ENCODE peak calls at places on chromosome 2, in eight cellular contexts. One of them, this sample, is unnamed.
A peak's percentile ranks its signal among the peaks of the same experiment; 100 is the strongest.

GRCh38 chr2:231467016-231467545 is 2.8 kb upstream of the NCL start:
- DNase-seq in fibroblast of pulmonary artery: no peak
- DNase-seq in psoas muscle: no peak
- DNase-seq in heart left ventricle: peak; percentile 15
- DNase-seq in IMR-90: no peak
- DNase-seq in neural progenitor cell: no peak
- DNase-seq in lower lobe of right lung: no peak
- DNase-seq in cardiac fibroblast: no peak
- DNase-seq in this sample: no peak

GRCh38 chr2:51013060-51013746 is 18.7 kb downstream of the NRXN1 start:
- DNase-seq in psoas muscle: no peak
- DNase-seq in IMR-90: peak; percentile 12
- DNase-seq in fibroblast of pulmonary artery: no peak
- DNase-seq in cardiac fibroblast: no peak
- DNase-seq in neural progenitor cell: peak; percentile 33
- DNase-seq in heart left ventricle: no peak
- DNase-seq in lower lobe of right lung: peak; percentile 62
- DNase-seq in this sample: no peak

GRCh38 chr2:162297925-162298552 is 20.4 kb downstream of the IFIH1 start:
- DNase-seq in IMR-90: peak; percentile 81
- DNase-seq in heart left ventricle: no peak
- DNase-seq in psoas muscle: no peak
- DNase-seq in neural progenitor cell: peak; percentile 81
- DNase-seq in cardiac fibroblast: peak; percentile 89
- DNase-seq in fibroblast of pulmonary artery: peak; percentile 89
- DNase-seq in lower lobe of right lung: no peak
- DNase-seq in this sample: peak; percentile 84

GRCh38 chr2:100262555-100263320 is 59.6 kb downstream of the LONRF2 start:
- DNase-seq in heart left ventricle: peak; percentile 61
- DNase-seq in neural progenitor cell: peak; percentile 68
- DNase-seq in psoas muscle: peak; percentile 77
- DNase-seq in cardiac fibroblast: peak; percentile 71
- DNase-seq in lower lobe of right lung: peak; percentile 76
- DNase-seq in fibroblast of pulmonary artery: peak; percentile 74
- DNase-seq in IMR-90: peak; percentile 56
- DNase-seq in this sample: peak; percentile 58

GRCh38 chr2:134583462-134583861 is 135.3 kb downstream of the TMEM163 start:
- DNase-seq in lower lobe of right lung: no peak
- DNase-seq in IMR-90: no peak
- DNase-seq in neural progenitor cell: no peak
- DNase-seq in fibroblast of pulmonary artery: no peak
- DNase-seq in cardiac fibroblast: no peak
- DNase-seq in psoas muscle: no peak
- DNase-seq in heart left ventricle: no peak
- DNase-seq in this sample: no peak

GRCh38 chr2:150663143-150663542 is 175.7 kb upstream of the RND3 start:
- DNase-seq in neural progenitor cell: no peak
- DNase-seq in heart left ventricle: no peak
- DNase-seq in lower lobe of right lung: no peak
- DNase-seq in IMR-90: peak; percentile 90
- DNase-seq in psoas muscle: no peak
- DNase-seq in cardiac fibroblast: peak; percentile 95
- DNase-seq in fibroblast of pulmonary artery: peak; percentile 91
- DNase-seq in this sample: peak; percentile 92

GRCh38 chr2:144567745-144568144 is 47.8 kb upstream of the ZEB2 start:
- DNase-seq in fibroblast of pulmonary artery: no peak
- DNase-seq in lower lobe of right lung: no peak
- DNase-seq in cardiac fibroblast: no peak
- DNase-seq in IMR-90: no peak
- DNase-seq in heart left ventricle: no peak
- DNase-seq in psoas muscle: no peak
- DNase-seq in neural progenitor cell: peak; percentile 45
- DNase-seq in this sample: no peak

GRCh38 chr2:130261970-130262760 is 63.9 kb upstream of the TUBA3E start:
- DNase-seq in IMR-90: peak; percentile 6
- DNase-seq in fibroblast of pulmonary artery: peak; percentile 10
- DNase-seq in cardiac fibroblast: peak; percentile 14
- DNase-seq in lower lobe of right lung: no peak
- DNase-seq in heart left ventricle: no peak
- DNase-seq in neural progenitor cell: no peak
- DNase-seq in psoas muscle: no peak
- DNase-seq in this sample: no peak

GRCh38 chr2:43798300-43798699 is 24.5 kb downstream of the DYNC2LI1 start:
- DNase-seq in neural progenitor cell: no peak
- DNase-seq in psoas muscle: no peak
- DNase-seq in lower lobe of right lung: no peak
- DNase-seq in fibroblast of pulmonary artery: no peak
- DNase-seq in cardiac fibroblast: peak; percentile 7
- DNase-seq in IMR-90: no peak
- DNase-seq in heart left ventricle: no peak
- DNase-seq in this sample: no peak

GRCh38 chr2:122491011-122491410 is 735.6 kb downstream of the TSN start:
- DNase-seq in fibroblast of pulmonary artery: peak; percentile 10
- DNase-seq in lower lobe of right lung: no peak
- DNase-seq in heart left ventricle: no peak
- DNase-seq in cardiac fibroblast: peak; percentile 11
- DNase-seq in IMR-90: no peak
- DNase-seq in neural progenitor cell: no peak
- DNase-seq in psoas muscle: no peak
- DNase-seq in this sample: no peak

GRCh38 chr2:18855027-18855426 is 265.7 kb upstream of the NT5C1B start:
- DNase-seq in cardiac fibroblast: peak; percentile 33
- DNase-seq in psoas muscle: no peak
- DNase-seq in fibroblast of pulmonary artery: peak; percentile 38
- DNase-seq in neural progenitor cell: no peak
- DNase-seq in heart left ventricle: no peak
- DNase-seq in IMR-90: peak; percentile 22
- DNase-seq in lower lobe of right lung: no peak
- DNase-seq in this sample: peak; percentile 42
- TF ChIP-seq CTCF in cardiac fibroblast: peak; percentile 58
- TF ChIP-seq CTCF in psoas muscle: no peak
- TF ChIP-seq CTCF in fibroblast of pulmonary artery: peak; percentile 61
- TF ChIP-seq CTCF in neural progenitor cell: peak; percentile 54
- TF ChIP-seq CTCF in heart left ventricle: peak; percentile 7
- TF ChIP-seq CTCF in IMR-90: peak; percentile 44
- TF ChIP-seq CTCF in lower lobe of right lung: peak; percentile 19
- TF ChIP-seq CTCF in this sample: peak; percentile 69

GRCh38 chr2:237857791-237858190 is 1.6 kb upstream of the RAMP1 start:
- DNase-seq in IMR-90: no peak
- DNase-seq in neural progenitor cell: no peak
- DNase-seq in lower lobe of right lung: no peak
- DNase-seq in psoas muscle: no peak
- DNase-seq in fibroblast of pulmonary artery: no peak
- DNase-seq in cardiac fibroblast: no peak
- DNase-seq in heart left ventricle: no peak
- DNase-seq in this sample: no peak

GRCh38 chr2:237859082-237859433 is 365 bp upstream of the RAMP1 start:
- DNase-seq in IMR-90: no peak
- DNase-seq in cardiac fibroblast: no peak
- DNase-seq in heart left ventricle: no peak
- DNase-seq in lower lobe of right lung: no peak
- DNase-seq in fibroblast of pulmonary artery: no peak
- DNase-seq in neural progenitor cell: no peak
- DNase-seq in psoas muscle: no peak
- DNase-seq in this sample: no peak

GRCh38 chr2:237860273-237860935 is 981 bp downstream of the RAMP1 start:
- DNase-seq in IMR-90: no peak
- DNase-seq in lower lobe of right lung: no peak
- DNase-seq in psoas muscle: no peak
- DNase-seq in heart left ventricle: no peak
- DNase-seq in cardiac fibroblast: no peak
- DNase-seq in fibroblast of pulmonary artery: no peak
- DNase-seq in neural progenitor cell: no peak
- DNase-seq in this sample: no peak

GRCh38 chr2:237858294-237859081 is 935 bp upstream of the RAMP1 start:
- DNase-seq in IMR-90: peak; percentile 91
- DNase-seq in cardiac fibroblast: peak; percentile 92
- DNase-seq in lower lobe of right lung: no peak
- DNase-seq in heart left ventricle: peak; percentile 80
- DNase-seq in neural progenitor cell: peak; percentile 86
- DNase-seq in fibroblast of pulmonary artery: peak; percentile 91
- DNase-seq in psoas muscle: peak; percentile 80
- DNase-seq in this sample: peak; percentile 87

DNA sequence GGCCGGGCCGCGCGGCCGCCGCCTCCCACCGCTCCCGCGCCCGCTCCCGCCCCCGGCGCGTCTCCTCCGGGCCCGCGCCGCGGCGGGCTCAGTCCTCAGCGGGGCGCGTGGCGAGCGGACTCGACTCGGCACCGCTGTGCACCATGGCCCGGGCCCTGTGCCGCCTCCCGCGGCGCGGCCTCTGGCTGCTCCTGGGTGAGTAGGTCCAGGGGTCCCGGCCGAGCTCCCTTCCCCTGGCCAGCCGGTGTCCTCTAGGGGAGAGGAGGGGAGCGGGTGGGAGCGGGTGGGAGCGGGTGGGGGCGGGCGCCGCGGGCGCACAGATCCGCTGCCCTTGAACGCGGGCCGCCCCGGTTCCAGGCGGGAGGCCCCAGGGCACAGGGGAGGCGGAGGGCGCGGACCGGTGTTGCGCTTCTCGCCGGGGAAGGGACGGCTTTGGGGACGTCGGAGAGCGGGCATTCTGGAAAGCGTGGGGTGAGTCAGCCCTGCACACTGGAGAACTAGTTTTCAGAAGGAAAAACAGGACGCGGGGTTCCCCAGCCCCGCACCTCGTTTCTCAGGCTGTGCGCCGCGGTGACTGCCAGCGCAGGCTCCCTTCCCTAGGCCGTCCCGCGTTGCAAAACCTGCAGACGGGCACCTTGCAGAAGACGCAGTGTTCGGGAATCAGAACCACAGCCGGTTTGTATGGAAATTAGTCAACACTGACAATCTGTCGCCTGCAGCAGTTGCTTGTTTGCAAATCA is at the start of gene RAMP1:
- DNase-seq in cardiac fibroblast: peak; percentile 32
- DNase-seq in neural progenitor cell: peak; percentile 45
- DNase-seq in fibroblast of pulmonary artery: no peak
- DNase-seq in heart left ventricle: no peak
- DNase-seq in IMR-90: peak; percentile 17
- DNase-seq in psoas muscle: no peak
- DNase-seq in lower lobe of right lung: no peak
- DNase-seq in this sample: no peak
- H3K4me3 ChIP-seq in cardiac fibroblast: peak within 1 kb of the TSS; percentile 39
- H3K4me3 ChIP-seq in neural progenitor cell: peak within 1 kb of the TSS; percentile 45
- H3K4me3 ChIP-seq in fibroblast of pulmonary artery: peak within 1 kb of the TSS; percentile 53
- H3K4me3 ChIP-seq in heart left ventricle: peak within 1 kb of the TSS; percentile 52
- H3K4me3 ChIP-seq in IMR-90: peak within 1 kb of the TSS; percentile 42
- H3K4me3 ChIP-seq in psoas muscle: peak within 1 kb of the TSS; percentile 83
- H3K4me3 ChIP-seq in lower lobe of right lung: peak within 1 kb of the TSS; percentile 50
- H3K4me3 ChIP-seq in this sample: peak within 1 kb of the TSS; percentile 34

GRCh38 chr2:120949027-120949956 is 213.6 kb downstream of the GLI2 start:
- DNase-seq in fibroblast of pulmonary artery: no peak
- DNase-seq in psoas muscle: no peak
- DNase-seq in lower lobe of right lung: no peak
- DNase-seq in heart left ventricle: no peak
- DNase-seq in neural progenitor cell: no peak
- DNase-seq in IMR-90: no peak
- DNase-seq in cardiac fibroblast: no peak
- DNase-seq in this sample: no peak
- TF ChIP-seq CTCF in fibroblast of pulmonary artery: peak; percentile 34
- TF ChIP-seq CTCF in psoas muscle: peak; percentile 28
- TF ChIP-seq CTCF in lower lobe of right lung: no peak
- TF ChIP-seq CTCF in heart left ventricle: peak; percentile 25
- TF ChIP-seq CTCF in neural progenitor cell: peak; percentile 18
- TF ChIP-seq CTCF in IMR-90: peak; percentile 21
- TF ChIP-seq CTCF in cardiac fibroblast: peak; percentile 30
- TF ChIP-seq CTCF in this sample: peak; percentile 24

DNA sequence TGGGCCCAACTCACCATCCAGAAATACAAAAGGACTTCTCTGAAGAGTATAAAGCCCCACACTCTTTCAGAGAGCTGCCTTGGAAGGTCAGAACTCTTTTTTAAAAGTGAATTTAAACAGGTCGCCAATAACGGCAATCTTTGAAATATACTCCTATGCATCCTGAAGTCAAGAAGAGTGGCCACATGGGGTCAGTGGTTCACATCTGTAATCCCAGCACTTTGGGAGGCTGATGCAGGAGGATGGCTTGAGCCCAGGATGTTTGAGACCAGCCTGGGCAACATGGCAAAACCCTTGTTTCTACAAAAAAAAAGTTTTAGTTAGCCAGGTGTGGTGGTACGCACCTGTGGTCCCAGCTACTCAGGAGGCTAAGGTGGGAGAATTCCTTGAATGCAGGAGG is 68.1 kb upstream of the FZD7 start:
- DNase-seq in psoas muscle: no peak
- DNase-seq in heart left ventricle: no peak
- DNase-seq in fibroblast of pulmonary artery: no peak
- DNase-seq in lower lobe of right lung: no peak
- DNase-seq in neural progenitor cell: no peak
- DNase-seq in cardiac fibroblast: no peak
- DNase-seq in IMR-90: no peak
- DNase-seq in this sample: no peak
- H3K4me3 ChIP-seq in psoas muscle: no peak overlapping the region
- H3K4me3 ChIP-seq in heart left ventricle: no peak overlapping the region
- H3K4me3 ChIP-seq in fibroblast of pulmonary artery: no peak overlapping the region
- H3K4me3 ChIP-seq in lower lobe of right lung: no peak overlapping the region
- H3K4me3 ChIP-seq in neural progenitor cell: no peak overlapping the region
- H3K4me3 ChIP-seq in cardiac fibroblast: no peak overlapping the region
- H3K4me3 ChIP-seq in IMR-90: no peak overlapping the region
- H3K4me3 ChIP-seq in this sample: no peak overlapping the region

GRCh38 chr2:37816686-37817085 is 108.4 kb upstream of the RMDN2 start:
- DNase-seq in fibroblast of pulmonary artery: no peak
- DNase-seq in neural progenitor cell: no peak
- DNase-seq in psoas muscle: no peak
- DNase-seq in heart left ventricle: no peak
- DNase-seq in IMR-90: no peak
- DNase-seq in lower lobe of right lung: no peak
- DNase-seq in cardiac fibroblast: no peak
- DNase-seq in this sample: no peak
- TF ChIP-seq CTCF in fibroblast of pulmonary artery: no peak
- TF ChIP-seq CTCF in neural progenitor cell: no peak
- TF ChIP-seq CTCF in psoas muscle: no peak
- TF ChIP-seq CTCF in heart left ventricle: no peak
- TF ChIP-seq CTCF in IMR-90: no peak
- TF ChIP-seq CTCF in lower lobe of right lung: no peak
- TF ChIP-seq CTCF in cardiac fibroblast: no peak
- TF ChIP-seq CTCF in this sample: no peak

GRCh38 chr2:108314586-108315296 is 26.0 kb downstream of the SULT1C2 start:
- DNase-seq in heart left ventricle: no peak
- DNase-seq in psoas muscle: no peak
- DNase-seq in fibroblast of pulmonary artery: no peak
- DNase-seq in IMR-90: no peak
- DNase-seq in neural progenitor cell: no peak
- DNase-seq in cardiac fibroblast: no peak
- DNase-seq in lower lobe of right lung: no peak
- DNase-seq in this sample: no peak

GRCh38 chr2:108320326-108320932 is 31.7 kb downstream of the SULT1C2 start:
- DNase-seq in psoas muscle: no peak
- DNase-seq in neural progenitor cell: no peak
- DNase-seq in cardiac fibroblast: no peak
- DNase-seq in lower lobe of right lung: no peak
- DNase-seq in IMR-90: no peak
- DNase-seq in heart left ventricle: no peak
- DNase-seq in fibroblast of pulmonary artery: no peak
- DNase-seq in this sample: no peak

GRCh38 chr2:108316881-108317258 is 28.2 kb downstream of the SULT1C2 start:
- DNase-seq in heart left ventricle: no peak
- DNase-seq in fibroblast of pulmonary artery: no peak
- DNase-seq in neural progenitor cell: no peak
- DNase-seq in lower lobe of right lung: no peak
- DNase-seq in cardiac fibroblast: peak; percentile 19
- DNase-seq in psoas muscle: no peak
- DNase-seq in IMR-90: no peak
- DNase-seq in this sample: no peak

GRCh38 chr2:108315408-108316193 is 26.9 kb downstream of the SULT1C2 start:
- DNase-seq in lower lobe of right lung: no peak
- DNase-seq in heart left ventricle: no peak
- DNase-seq in cardiac fibroblast: no peak
- DNase-seq in neural progenitor cell: no peak
- DNase-seq in psoas muscle: no peak
- DNase-seq in fibroblast of pulmonary artery: no peak
- DNase-seq in IMR-90: no peak
- DNase-seq in this sample: no peak

GRCh38 chr2:108316194-108316880 is 27.6 kb downstream of the SULT1C2 start:
- DNase-seq in neural progenitor cell: peak; percentile 56
- DNase-seq in cardiac fibroblast: no peak
- DNase-seq in psoas muscle: no peak
- DNase-seq in lower lobe of right lung: no peak
- DNase-seq in heart left ventricle: no peak
- DNase-seq in fibroblast of pulmonary artery: no peak
- DNase-seq in IMR-90: no peak
- DNase-seq in this sample: no peak
- H3K4me3 ChIP-seq in neural progenitor cell: peak overlapping the region; percentile 13
- H3K4me3 ChIP-seq in cardiac fibroblast: no peak overlapping the region
- H3K4me3 ChIP-seq in psoas muscle: no peak overlapping the region
- H3K4me3 ChIP-seq in lower lobe of right lung: no peak overlapping the region
- H3K4me3 ChIP-seq in heart left ventricle: no peak overlapping the region
- H3K4me3 ChIP-seq in fibroblast of pulmonary artery: no peak overlapping the region
- H3K4me3 ChIP-seq in IMR-90: no peak overlapping the region
- H3K4me3 ChIP-seq in this sample: no peak overlapping the region

This sample was measured in fibroblast of mammary gland.